ENCODE peak calls at places on chromosome 21, in five cellular contexts. One of them, this sample, is unnamed.

GRCh38 chr21:22319435-22319834 is 1321.2 kb downstream of the NCAM2 start:
- DNase-seq in H1: no peak
- DNase-seq in HCT116: no peak
- DNase-seq in GM12878: no peak
- DNase-seq in HepG2: no peak
- DNase-seq in this sample: no peak

GRCh38 chr21:33380483-33380998 is 22.7 kb upstream of the IFNGR2 start:
- DNase-seq in H1: peak; percentile 41
- DNase-seq in HCT116: peak; percentile 94
- DNase-seq in GM12878: peak; percentile 95
- DNase-seq in HepG2: peak; percentile 75
- DNase-seq in this sample: peak; percentile 37

GRCh38 chr21:34280389-34280795 is 83.4 kb upstream of the KCNE2 start:
- DNase-seq in H1: no peak
- DNase-seq in HCT116: no peak
- DNase-seq in GM12878: no peak
- DNase-seq in HepG2: no peak
- DNase-seq in this sample: no peak

GRCh38 chr21:38388219-38388618 is 110.1 kb downstream of the ERG start:
- DNase-seq in H1: no peak
- DNase-seq in HCT116: no peak
- DNase-seq in GM12878: no peak
- DNase-seq in HepG2: no peak
- DNase-seq in this sample: no peak

GRCh38 chr21:30164796-30165195 is 1.8 kb downstream of the CLDN17 start:
- DNase-seq in H1: no peak
- DNase-seq in HCT116: no peak
- DNase-seq in GM12878: no peak
- DNase-seq in HepG2: no peak
- DNase-seq in this sample: no peak

GRCh38 chr21:37671381-37671780 is 244.9 kb downstream of the KCNJ6 start:
- DNase-seq in H1: no peak
- DNase-seq in HCT116: no peak
- DNase-seq in GM12878: no peak
- DNase-seq in HepG2: no peak
- DNase-seq in this sample: no peak

GRCh38 chr21:29351691-29352090 is 53.0 kb downstream of the BACH1 start:
- DNase-seq in H1: no peak
- DNase-seq in HCT116: no peak
- DNase-seq in GM12878: no peak
- DNase-seq in HepG2: no peak
- DNase-seq in this sample: no peak

GRCh38 chr21:34554227-34554626 is 42.2 kb upstream of the KCNE1 start:
- DNase-seq in H1: no peak
- DNase-seq in HCT116: no peak
- DNase-seq in GM12878: no peak
- DNase-seq in HepG2: no peak
- DNase-seq in this sample: no peak

GRCh38 chr21:37341254-37341960 is 25.2 kb upstream of the DYRK1A start:
- DNase-seq in H1: no peak
- DNase-seq in HCT116: no peak
- DNase-seq in GM12878: no peak
- DNase-seq in HepG2: no peak
- DNase-seq in this sample: no peak

GRCh38 chr21:29083306-29083705 is 9.9 kb upstream of the CCT8 start:
- DNase-seq in H1: no peak
- DNase-seq in HCT116: no peak
- DNase-seq in GM12878: no peak
- DNase-seq in HepG2: no peak
- DNase-seq in this sample: no peak

GRCh38 chr21:44534688-44535087 is 5.3 kb downstream of the KRTAP10-1 start:
- DNase-seq in H1: no peak
- DNase-seq in HCT116: no peak
- DNase-seq in GM12878: no peak
- DNase-seq in HepG2: no peak
- DNase-seq in this sample: no peak

DNA sequence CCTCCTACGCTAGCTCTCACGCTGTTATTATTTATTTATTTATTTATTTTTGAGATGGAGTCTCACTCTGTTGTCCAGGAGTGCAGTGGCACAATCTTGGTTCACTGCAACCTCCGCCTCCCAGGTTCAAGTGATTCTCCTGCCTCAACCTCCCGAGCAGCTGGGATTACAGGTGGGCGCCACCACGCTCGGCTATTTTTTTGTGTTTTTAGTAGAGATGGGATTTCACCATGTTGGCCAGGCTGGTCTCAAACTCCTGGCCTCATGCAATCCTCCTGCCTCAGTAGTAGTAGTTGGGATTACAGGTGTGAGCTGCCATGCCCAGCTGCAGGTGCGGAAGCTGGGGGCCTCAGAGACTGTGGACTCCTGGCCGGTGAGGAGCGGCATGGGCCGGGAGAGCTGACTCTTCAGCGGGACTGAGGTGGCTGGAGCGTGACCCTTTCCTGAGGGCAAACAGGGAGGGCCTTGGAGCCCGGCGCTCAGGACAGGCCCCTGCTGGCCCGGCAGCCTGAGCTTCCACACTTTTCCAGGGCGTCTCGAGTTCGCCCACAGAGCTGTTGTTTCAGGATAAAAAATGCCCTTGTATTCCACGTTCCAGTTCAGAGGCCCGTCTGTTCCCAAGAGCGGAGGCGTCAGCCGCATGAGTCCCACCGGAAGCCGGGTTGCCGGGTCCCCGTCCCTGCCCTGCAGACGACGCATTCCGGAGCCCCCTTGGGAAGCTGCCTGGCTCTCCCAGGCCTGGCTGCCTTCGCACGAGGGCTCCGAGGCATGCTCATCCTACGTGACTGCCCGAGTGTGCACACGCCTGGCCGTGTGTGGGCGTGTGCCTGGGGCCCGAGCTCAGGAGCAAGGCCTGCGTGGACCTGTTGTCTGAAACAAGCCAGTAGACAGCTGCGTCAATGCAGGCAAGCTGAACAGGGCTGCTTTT is 126.2 kb downstream of the SIK1 start:
- DNase-seq in H1: no peak
- DNase-seq in HCT116: no peak
- DNase-seq in GM12878: no peak
- DNase-seq in HepG2: no peak
- DNase-seq in this sample: no peak
- TF ChIP-seq JUND in H1: no peak
- TF ChIP-seq JUND in HCT116: no peak
- TF ChIP-seq JUND in GM12878: no peak
- TF ChIP-seq JUND in HepG2: no peak
- TF ChIP-seq JUND in this sample: no peak

GRCh38 chr21:26085100-26085499 is 85.5 kb downstream of the APP start:
- DNase-seq in H1: no peak
- DNase-seq in HCT116: no peak
- DNase-seq in GM12878: no peak
- DNase-seq in HepG2: no peak
- DNase-seq in this sample: no peak
- TF ChIP-seq JUND in H1: no peak
- TF ChIP-seq JUND in HCT116: no peak
- TF ChIP-seq JUND in GM12878: no peak
- TF ChIP-seq JUND in HepG2: no peak
- TF ChIP-seq JUND in this sample: no peak

GRCh38 chr21:16358021-16358420 is 628.2 kb downstream of the USP25 start:
- DNase-seq in H1: no peak
- DNase-seq in HCT116: no peak
- DNase-seq in GM12878: no peak
- DNase-seq in HepG2: no peak
- DNase-seq in this sample: no peak
- TF ChIP-seq JUND in H1: no peak
- TF ChIP-seq JUND in HCT116: no peak
- TF ChIP-seq JUND in GM12878: no peak
- TF ChIP-seq JUND in HepG2: no peak
- TF ChIP-seq JUND in this sample: no peak

DNA sequence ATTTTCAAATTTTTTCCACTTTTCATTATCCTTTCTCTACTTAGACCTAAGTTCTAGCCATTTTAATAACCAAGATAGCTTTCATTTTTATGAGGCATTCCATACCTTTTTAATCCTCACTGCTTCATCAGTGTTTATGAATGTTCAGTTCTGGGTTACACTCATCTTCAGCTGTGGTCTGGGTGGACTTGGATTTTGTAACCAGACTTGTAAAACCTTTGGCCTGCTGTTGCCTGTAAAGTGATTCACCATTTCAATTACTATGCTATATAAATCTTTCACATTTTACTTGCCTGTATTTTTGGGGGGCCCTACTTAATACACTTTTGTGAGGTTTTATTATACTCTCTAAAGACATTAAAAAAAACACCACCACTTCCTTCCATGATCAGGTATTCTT is 46.2 kb downstream of the USP25 start:
- DNase-seq in H1: no peak
- DNase-seq in HCT116: no peak
- DNase-seq in GM12878: no peak
- DNase-seq in HepG2: no peak
- DNase-seq in this sample: no peak
- TF ChIP-seq JUND in H1: no peak
- TF ChIP-seq JUND in HCT116: no peak
- TF ChIP-seq JUND in GM12878: no peak
- TF ChIP-seq JUND in HepG2: no peak
- TF ChIP-seq JUND in this sample: no peak

GRCh38 chr21:45695086-45695485 is 51.6 kb downstream of the PCBP3 start:
- DNase-seq in H1: peak; percentile 3
- DNase-seq in HCT116: no peak
- DNase-seq in GM12878: no peak
- DNase-seq in HepG2: peak; percentile 5
- DNase-seq in this sample: no peak
- TF ChIP-seq JUND in H1: no peak
- TF ChIP-seq JUND in HCT116: no peak
- TF ChIP-seq JUND in GM12878: no peak
- TF ChIP-seq JUND in HepG2: no peak
- TF ChIP-seq JUND in this sample: no peak

DNA sequence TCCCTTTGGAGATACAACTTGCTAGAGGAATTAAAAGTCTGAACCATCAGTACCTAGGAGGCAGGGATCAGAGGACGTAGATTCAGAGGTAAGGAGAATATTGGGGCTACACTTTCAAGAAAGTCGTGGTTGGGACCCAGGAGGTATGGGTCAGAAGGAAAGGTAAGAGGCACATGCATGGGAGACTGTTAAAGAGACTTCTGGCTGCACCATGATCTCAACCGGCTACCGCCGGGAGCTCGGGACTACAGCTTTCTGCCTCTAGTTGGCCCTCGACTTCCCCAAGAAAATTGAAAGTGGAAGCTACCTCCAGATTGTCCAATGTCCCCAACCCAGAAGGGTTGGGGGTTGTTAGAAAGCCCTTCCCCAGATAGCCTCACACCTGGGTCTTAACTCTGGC is 355.7 kb upstream of the TMPRSS15 start:
- DNase-seq in H1: no peak
- DNase-seq in HCT116: no peak
- DNase-seq in GM12878: no peak
- DNase-seq in HepG2: no peak
- DNase-seq in this sample: no peak
- TF ChIP-seq JUND in H1: no peak
- TF ChIP-seq JUND in HCT116: no peak
- TF ChIP-seq JUND in GM12878: no peak
- TF ChIP-seq JUND in HepG2: no peak
- TF ChIP-seq JUND in this sample: no peak

DNA sequence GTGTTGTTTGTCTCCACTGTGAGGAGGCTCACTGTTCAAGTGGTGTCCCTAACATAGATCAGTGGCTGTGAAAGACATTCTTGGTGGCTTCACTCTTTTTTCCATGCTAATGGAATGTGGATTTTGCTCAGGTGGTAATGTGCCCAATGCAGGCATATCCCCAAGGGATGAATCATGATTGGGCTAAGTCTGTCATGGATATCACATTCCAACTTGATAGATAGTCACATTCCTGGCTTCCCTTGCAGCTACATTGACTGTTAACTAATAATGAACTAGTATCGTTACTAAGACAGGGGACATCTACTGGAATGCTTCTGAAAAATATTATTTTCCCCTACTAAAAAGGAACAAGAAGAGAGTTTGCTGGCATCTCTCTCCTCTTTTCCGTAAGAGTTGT is 86.3 kb upstream of the SOD1 start:
- DNase-seq in H1: no peak
- DNase-seq in HCT116: no peak
- DNase-seq in GM12878: no peak
- DNase-seq in HepG2: no peak
- DNase-seq in this sample: no peak
- TF ChIP-seq JUND in H1: no peak
- TF ChIP-seq JUND in HCT116: no peak
- TF ChIP-seq JUND in GM12878: no peak
- TF ChIP-seq JUND in HepG2: no peak
- TF ChIP-seq JUND in this sample: no peak